ENCODE peak calls at places on chromosomes 6 and 20, in nine cellular contexts. One of them, this sample, is unnamed.
A peak's percentile ranks its signal among the peaks of the same experiment; 100 is the strongest.

GRCh38 chr20:33793011-33793931 is 17.9 kb upstream of the CHMP4B start:
- DNase-seq in neural crest cell: no peak
- DNase-seq in T-helper 1 cell: no peak
- DNase-seq in heart right ventricle: peak; percentile 40
- DNase-seq in mucosa of gallbladder: peak; percentile 27
- DNase-seq in GF-D8: no peak
- DNase-seq in uterus: no peak
- DNase-seq in MM.1S: no peak
- DNase-seq in body of pancreas: no peak
- DNase-seq in this sample: no peak

GRCh38 chr6:105432797-105433196 is 29.9 kb upstream of the PREP start:
- DNase-seq in T-helper 1 cell: no peak
- DNase-seq in mucosa of gallbladder: no peak
- DNase-seq in uterus: no peak
- DNase-seq in body of pancreas: no peak
- DNase-seq in GF-D8: no peak
- DNase-seq in neural crest cell: no peak
- DNase-seq in MM.1S: no peak
- DNase-seq in heart right ventricle: no peak
- DNase-seq in this sample: no peak

GRCh38 chr6:117601811-117602150 is 530 bp downstream of the GOPC start:
- DNase-seq in heart right ventricle: no peak
- DNase-seq in mucosa of gallbladder: peak; percentile 10
- DNase-seq in GF-D8: no peak
- DNase-seq in T-helper 1 cell: no peak
- DNase-seq in neural crest cell: no peak
- DNase-seq in MM.1S: peak; percentile 48
- DNase-seq in body of pancreas: no peak
- DNase-seq in uterus: no peak
- DNase-seq in this sample: no peak

GRCh38 chr6:107864235-107864970 is 40.3 kb upstream of the SCML4 start:
- DNase-seq in MM.1S: no peak
- DNase-seq in GF-D8: no peak
- DNase-seq in neural crest cell: no peak
- DNase-seq in body of pancreas: no peak
- DNase-seq in heart right ventricle: no peak
- DNase-seq in mucosa of gallbladder: no peak
- DNase-seq in T-helper 1 cell: no peak
- DNase-seq in uterus: no peak
- DNase-seq in this sample: no peak

GRCh38 chr6:126983779-126984178 is 134.7 kb upstream of the RSPO3 start:
- DNase-seq in body of pancreas: no peak
- DNase-seq in GF-D8: no peak
- DNase-seq in MM.1S: no peak
- DNase-seq in uterus: no peak
- DNase-seq in heart right ventricle: no peak
- DNase-seq in neural crest cell: no peak
- DNase-seq in T-helper 1 cell: no peak
- DNase-seq in mucosa of gallbladder: no peak
- DNase-seq in this sample: no peak

GRCh38 chr20:37259031-37259430 is 2.6 kb downstream of the GHRH start:
- DNase-seq in uterus: no peak
- DNase-seq in mucosa of gallbladder: no peak
- DNase-seq in GF-D8: no peak
- DNase-seq in T-helper 1 cell: no peak
- DNase-seq in MM.1S: no peak
- DNase-seq in body of pancreas: no peak
- DNase-seq in neural crest cell: no peak
- DNase-seq in heart right ventricle: no peak
- DNase-seq in this sample: no peak

GRCh38 chr6:150069707-150070106 is 786 bp upstream of the ULBP3 start:
- DNase-seq in uterus: no peak
- DNase-seq in body of pancreas: peak; percentile 87
- DNase-seq in neural crest cell: peak; percentile 43
- DNase-seq in MM.1S: no peak
- DNase-seq in mucosa of gallbladder: peak; percentile 43
- DNase-seq in GF-D8: no peak
- DNase-seq in heart right ventricle: no peak
- DNase-seq in T-helper 1 cell: no peak
- DNase-seq in this sample: peak; percentile 30

GRCh38 chr6:132648356-132648755 is 10.6 kb downstream of the TAAR1 start:
- DNase-seq in GF-D8: no peak
- DNase-seq in heart right ventricle: no peak
- DNase-seq in MM.1S: no peak
- DNase-seq in uterus: no peak
- DNase-seq in T-helper 1 cell: no peak
- DNase-seq in neural crest cell: no peak
- DNase-seq in body of pancreas: no peak
- DNase-seq in mucosa of gallbladder: no peak
- DNase-seq in this sample: no peak

GRCh38 chr6:155050311-155050710 is 55.2 kb downstream of the TIAM2 start:
- DNase-seq in mucosa of gallbladder: no peak
- DNase-seq in heart right ventricle: no peak
- DNase-seq in body of pancreas: no peak
- DNase-seq in T-helper 1 cell: no peak
- DNase-seq in uterus: no peak
- DNase-seq in neural crest cell: no peak
- DNase-seq in GF-D8: no peak
- DNase-seq in MM.1S: no peak
- DNase-seq in this sample: no peak

GRCh38 chr6:151814614-151815013 is 7.1 kb downstream of the ESR1 start:
- DNase-seq in MM.1S: no peak
- DNase-seq in heart right ventricle: no peak
- DNase-seq in uterus: no peak
- DNase-seq in neural crest cell: no peak
- DNase-seq in T-helper 1 cell: no peak
- DNase-seq in GF-D8: no peak
- DNase-seq in mucosa of gallbladder: no peak
- DNase-seq in body of pancreas: no peak
- DNase-seq in this sample: no peak

GRCh38 chr6:66328181-66328580 is 621.2 kb upstream of the EYS start:
- DNase-seq in mucosa of gallbladder: no peak
- DNase-seq in heart right ventricle: no peak
- DNase-seq in neural crest cell: no peak
- DNase-seq in body of pancreas: no peak
- DNase-seq in MM.1S: no peak
- DNase-seq in GF-D8: no peak
- DNase-seq in uterus: no peak
- DNase-seq in T-helper 1 cell: no peak
- DNase-seq in this sample: no peak

GRCh38 chr20:55172310-55173002 is 697.1 kb downstream of the DOK5 start:
- DNase-seq in GF-D8: no peak
- DNase-seq in mucosa of gallbladder: no peak
- DNase-seq in body of pancreas: no peak
- DNase-seq in T-helper 1 cell: no peak
- DNase-seq in heart right ventricle: no peak
- DNase-seq in MM.1S: no peak
- DNase-seq in neural crest cell: no peak
- DNase-seq in uterus: no peak
- DNase-seq in this sample: no peak

This sample was measured in nephron progenitor cell.